ENCODE peak calls at places on chromosome 2, in ten cellular contexts. One of them, this sample, is unnamed.

GRCh38 chr2:44642123-44642857 is 280.5 kb downstream of the CAMKMT start:
- DNase-seq in Kasumi-1: no peak
- DNase-seq in choroid plexus epithelial cell: no peak
- DNase-seq in chondrocyte: no peak
- DNase-seq in Karpas-422: no peak
- DNase-seq in lower leg skin: no peak
- DNase-seq in cardiac fibroblast: no peak
- DNase-seq in EL: no peak
- DNase-seq in tibial artery: no peak
- DNase-seq in Calu3: no peak
- DNase-seq in this sample: no peak

GRCh38 chr2:97911210-97911921 is 84.4 kb downstream of the TMEM131 start:
- DNase-seq in lower leg skin: no peak
- DNase-seq in tibial artery: no peak
- DNase-seq in cardiac fibroblast: peak
- DNase-seq in Karpas-422: no peak
- DNase-seq in choroid plexus epithelial cell: peak
- DNase-seq in Calu3: no peak
- DNase-seq in Kasumi-1: peak
- DNase-seq in chondrocyte: no peak
- DNase-seq in EL: peak
- DNase-seq in this sample: no peak

GRCh38 chr2:38665854-38666577 is at the start of gene GALM:
- DNase-seq in cardiac fibroblast: peak
- DNase-seq in chondrocyte: no peak
- DNase-seq in Kasumi-1: no peak
- DNase-seq in choroid plexus epithelial cell: peak
- DNase-seq in EL: peak
- DNase-seq in Karpas-422: peak
- DNase-seq in tibial artery: peak
- DNase-seq in lower leg skin: peak
- DNase-seq in Calu3: peak
- DNase-seq in this sample: peak

GRCh38 chr2:174606336-174606735 is 8.7 kb upstream of the WIPF1 start:
- DNase-seq in lower leg skin: peak
- DNase-seq in chondrocyte: no peak
- DNase-seq in Calu3: no peak
- DNase-seq in choroid plexus epithelial cell: peak
- DNase-seq in tibial artery: no peak
- DNase-seq in EL: peak
- DNase-seq in cardiac fibroblast: peak
- DNase-seq in Kasumi-1: no peak
- DNase-seq in Karpas-422: peak
- DNase-seq in this sample: peak

GRCh38 chr2:56687169-56687568 is 503.4 kb downstream of the CCDC85A start:
- DNase-seq in EL: peak
- DNase-seq in Karpas-422: no peak
- DNase-seq in choroid plexus epithelial cell: peak
- DNase-seq in Calu3: no peak
- DNase-seq in lower leg skin: no peak
- DNase-seq in Kasumi-1: no peak
- DNase-seq in chondrocyte: no peak
- DNase-seq in cardiac fibroblast: peak
- DNase-seq in tibial artery: no peak
- DNase-seq in this sample: no peak

GRCh38 chr2:116095636-116096035 is 1653.2 kb downstream of the DPP10 start:
- DNase-seq in lower leg skin: no peak
- DNase-seq in cardiac fibroblast: no peak
- DNase-seq in Kasumi-1: no peak
- DNase-seq in Calu3: no peak
- DNase-seq in Karpas-422: no peak
- DNase-seq in tibial artery: no peak
- DNase-seq in chondrocyte: no peak
- DNase-seq in EL: no peak
- DNase-seq in choroid plexus epithelial cell: no peak
- DNase-seq in this sample: no peak

GRCh38 chr2:54429811-54430600 is 26.1 kb upstream of the SPTBN1 start:
- DNase-seq in chondrocyte: no peak
- DNase-seq in cardiac fibroblast: no peak
- DNase-seq in Kasumi-1: peak
- DNase-seq in Karpas-422: no peak
- DNase-seq in choroid plexus epithelial cell: no peak
- DNase-seq in Calu3: no peak
- DNase-seq in tibial artery: no peak
- DNase-seq in lower leg skin: no peak
- DNase-seq in EL: no peak
- DNase-seq in this sample: no peak

GRCh38 chr2:148165975-148166374 is 145.1 kb downstream of the MBD5 start:
- DNase-seq in Kasumi-1: no peak
- DNase-seq in lower leg skin: no peak
- DNase-seq in cardiac fibroblast: no peak
- DNase-seq in choroid plexus epithelial cell: no peak
- DNase-seq in tibial artery: no peak
- DNase-seq in Calu3: no peak
- DNase-seq in Karpas-422: no peak
- DNase-seq in EL: no peak
- DNase-seq in chondrocyte: no peak
- DNase-seq in this sample: no peak

This sample was measured in gastrocnemius medialis.